ENCODE peak calls at places on chromosomes 16 and 17, in five cellular contexts. One of them, this sample, is unnamed.

GRCh38 chr17:46262271-46262670 is 32.7 kb upstream of the LRRC37A start:
- DNase-seq in NAMALWA: no peak
- DNase-seq in C1 segment of cervical spinal cord: no peak
- DNase-seq in activated B cell treated with CpG ODN at 0.5 μM for 24 hours: no peak
- DNase-seq in CD4-positive, CD25-positive, alpha-beta regulatory T cell: no peak
- DNase-seq in this sample: no peak

GRCh38 chr17:48375356-48375755 is 54.7 kb downstream of the SKAP1 start:
- DNase-seq in CD4-positive, CD25-positive, alpha-beta regulatory T cell: no peak
- DNase-seq in C1 segment of cervical spinal cord: no peak
- DNase-seq in activated B cell treated with CpG ODN at 0.5 μM for 24 hours: no peak
- DNase-seq in NAMALWA: no peak
- DNase-seq in this sample: no peak

GRCh38 chr16:28192811-28193529 is 18.8 kb downstream of the XPO6 start:
- DNase-seq in CD4-positive, CD25-positive, alpha-beta regulatory T cell: peak
- DNase-seq in C1 segment of cervical spinal cord: no peak
- DNase-seq in NAMALWA: peak
- DNase-seq in activated B cell treated with CpG ODN at 0.5 μM for 24 hours: peak
- DNase-seq in this sample: no peak

GRCh38 chr17:49629447-49629846 is 48.5 kb downstream of the SPOP start:
- DNase-seq in C1 segment of cervical spinal cord: no peak
- DNase-seq in activated B cell treated with CpG ODN at 0.5 μM for 24 hours: no peak
- DNase-seq in NAMALWA: no peak
- DNase-seq in CD4-positive, CD25-positive, alpha-beta regulatory T cell: no peak
- DNase-seq in this sample: no peak

GRCh38 chr17:77322534-77323412 is 182.0 kb downstream of the SEC14L1 start:
- DNase-seq in activated B cell treated with CpG ODN at 0.5 μM for 24 hours: peak
- DNase-seq in C1 segment of cervical spinal cord: peak
- DNase-seq in NAMALWA: peak
- DNase-seq in CD4-positive, CD25-positive, alpha-beta regulatory T cell: no peak
- DNase-seq in this sample: peak

GRCh38 chr16:77277141-77277540 is 77.9 kb downstream of the SYCE1L start:
- DNase-seq in C1 segment of cervical spinal cord: no peak
- DNase-seq in CD4-positive, CD25-positive, alpha-beta regulatory T cell: no peak
- DNase-seq in NAMALWA: no peak
- DNase-seq in activated B cell treated with CpG ODN at 0.5 μM for 24 hours: no peak
- DNase-seq in this sample: no peak

GRCh38 chr17:67947325-67947813 is 48.9 kb downstream of the C17orf58 start:
- DNase-seq in C1 segment of cervical spinal cord: no peak
- DNase-seq in activated B cell treated with CpG ODN at 0.5 μM for 24 hours: no peak
- DNase-seq in NAMALWA: no peak
- DNase-seq in CD4-positive, CD25-positive, alpha-beta regulatory T cell: no peak
- DNase-seq in this sample: no peak

GRCh38 chr17:55144518-55144917 is 120.2 kb upstream of the HLF start:
- DNase-seq in CD4-positive, CD25-positive, alpha-beta regulatory T cell: no peak
- DNase-seq in activated B cell treated with CpG ODN at 0.5 μM for 24 hours: no peak
- DNase-seq in C1 segment of cervical spinal cord: no peak
- DNase-seq in NAMALWA: no peak
- DNase-seq in this sample: no peak

GRCh38 chr16:65388592-65388991 is 266.7 kb upstream of the CDH11 start:
- DNase-seq in C1 segment of cervical spinal cord: no peak
- DNase-seq in CD4-positive, CD25-positive, alpha-beta regulatory T cell: no peak
- DNase-seq in NAMALWA: no peak
- DNase-seq in activated B cell treated with CpG ODN at 0.5 μM for 24 hours: no peak
- DNase-seq in this sample: no peak

GRCh38 chr17:55898195-55898594 is 147.3 kb downstream of the PCTP start:
- DNase-seq in C1 segment of cervical spinal cord: no peak
- DNase-seq in CD4-positive, CD25-positive, alpha-beta regulatory T cell: no peak
- DNase-seq in activated B cell treated with CpG ODN at 0.5 μM for 24 hours: no peak
- DNase-seq in NAMALWA: no peak
- DNase-seq in this sample: no peak

GRCh38 chr16:67538666-67539101 is 10.1 kb downstream of the RIPOR1 start:
- DNase-seq in activated B cell treated with CpG ODN at 0.5 μM for 24 hours: no peak
- DNase-seq in NAMALWA: no peak
- DNase-seq in CD4-positive, CD25-positive, alpha-beta regulatory T cell: no peak
- DNase-seq in C1 segment of cervical spinal cord: no peak
- DNase-seq in this sample: no peak

GRCh38 chr16:69724981-69725479 is 1.3 kb downstream of the NQO1 start:
- DNase-seq in activated B cell treated with CpG ODN at 0.5 μM for 24 hours: no peak
- DNase-seq in NAMALWA: no peak
- DNase-seq in CD4-positive, CD25-positive, alpha-beta regulatory T cell: no peak
- DNase-seq in C1 segment of cervical spinal cord: no peak
- DNase-seq in this sample: no peak

GRCh38 chr17:57563968-57564367 is 181.1 kb downstream of the CCDC182 start:
- DNase-seq in NAMALWA: no peak
- DNase-seq in C1 segment of cervical spinal cord: no peak
- DNase-seq in activated B cell treated with CpG ODN at 0.5 μM for 24 hours: no peak
- DNase-seq in CD4-positive, CD25-positive, alpha-beta regulatory T cell: no peak
- DNase-seq in this sample: no peak

This sample was measured in CD14-positive monocyte.